ENCODE peak calls at places on chromosomes 11 and 22, in four cellular contexts. A, W, D and V are unnamed samples.

GRCh38 chr11:119148855-119149370 is at the start of gene ABCG4:
- DNase-seq in D (no peak), A (no peak), W (peak), V (no peak)

GRCh38 chr11:8032122-8032521 is 45.0 kb downstream of the EIF3F start:
- DNase-seq in D (no peak), W (peak), A (no peak), V (no peak)

GRCh38 chr11:48150213-48150612 is 66.4 kb upstream of the OR4B1 start:
- DNase-seq in D (no peak), A (no peak), W (no peak), V (no peak)

GRCh38 chr11:31817621-31818493 is 6.7 kb upstream of the PAX6 start:
- DNase-seq in W (peak), A (no peak), D (no peak), V (no peak)

GRCh38 chr22:27535452-27535851 is 266.1 kb downstream of the MN1 start:
- DNase-seq in D (no peak), W (no peak), A (no peak), V (no peak)

GRCh38 chr11:8023831-8024555 is 36.9 kb downstream of the EIF3F start:
- DNase-seq in W (no peak), D (no peak), A (no peak), V (peak)

GRCh38 chr11:134564472-134565200 is 152.6 kb upstream of the B3GAT1 start:
- DNase-seq in D (no peak), A (no peak), W (no peak), V (no peak)

GRCh38 chr11:73265853-73266643 is 6.1 kb upstream of the P2RY6 start:
- DNase-seq in W (no peak), A (no peak), D (no peak), V (no peak)

GRCh38 chr11:70247042-70247709 is 23.3 kb upstream of the PPFIA1 start:
- DNase-seq in A (no peak), D (no peak), W (no peak), V (no peak)

GRCh38 chr11:69894126-69895047 is 75.2 kb upstream of the FGF3 start:
- DNase-seq in W (no peak), A (no peak), D (no peak), V (no peak)

GRCh38 chr22:26995222-26995621 is 337.8 kb downstream of the MIAT start:
- DNase-seq in W (no peak), A (no peak), D (no peak), V (no peak)

GRCh38 chr11:105897161-105897560 is 124.9 kb downstream of the MSANTD4 start:
- DNase-seq in D (no peak), A (no peak), W (no peak), V (no peak)

GRCh38 chr11:120555433-120555773 is 43.9 kb downstream of the GRIK4 start:
- DNase-seq in W (peak), A (no peak), D (no peak), V (no peak)

GRCh38 chr11:66891849-66892660 is 35.2 kb downstream of the LRFN4 start:
- DNase-seq in A (peak), D (peak), W (no peak), V (no peak)

GRCh38 chr11:72072348-72072747 is 8.0 kb downstream of the NUMA1 start:
- DNase-seq in W (no peak), A (no peak), D (peak), V (no peak)

GRCh38 chr11:110308071-110308470 is 11.7 kb upstream of the RDX start:
- DNase-seq in D (no peak), W (no peak), A (no peak), V (no peak)

GRCh38 chr11:130246719-130247118 is 68.0 kb downstream of the ZBTB44 start:
- DNase-seq in D (no peak), W (no peak), A (no peak), V (no peak)

GRCh38 chr11:115928811-115929210 is 424.6 kb upstream of the CADM1 start:
- DNase-seq in A (no peak), D (no peak), W (no peak), V (no peak)
- TF ChIP-seq TCF12 in A (no peak), D (no peak), W (no peak), V (no peak)

DNA sequence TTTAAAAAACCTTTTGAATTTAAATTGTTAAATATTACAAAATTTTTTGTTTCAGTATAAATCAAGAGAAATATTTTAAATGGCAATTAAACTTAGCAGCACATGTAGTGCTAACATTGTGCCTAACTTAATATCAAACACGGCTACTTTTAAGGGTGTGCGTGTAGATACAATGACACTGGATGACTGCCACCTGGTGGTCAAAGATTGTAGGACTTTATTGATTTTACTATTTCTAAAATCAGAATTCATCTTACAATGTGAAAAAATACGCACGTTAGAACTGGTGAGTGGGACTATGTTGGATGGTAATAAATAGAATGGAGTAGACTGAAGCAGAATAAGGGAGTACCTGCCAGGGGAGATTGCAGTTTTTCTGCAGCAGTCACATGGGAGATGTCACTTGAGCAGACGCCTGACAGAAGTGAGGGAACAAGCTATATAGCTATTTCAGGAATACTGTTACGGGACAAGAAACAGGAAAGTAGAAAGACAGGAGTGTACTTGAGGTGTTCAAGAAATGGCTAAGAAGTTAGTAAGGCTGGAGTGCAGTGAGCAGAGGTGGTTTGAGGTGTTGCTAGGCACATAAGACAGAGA is 52.9 kb downstream of the UVRAG start:
- DNase-seq in D (peak), A (peak), W (peak), V (no peak)
- TF ChIP-seq TCF12 in D (no peak), A (no peak), W (no peak), V (no peak)

GRCh38 chr11:42972741-42973140 is 339.1 kb upstream of the API5 start:
- DNase-seq in W (no peak), D (no peak), A (no peak), V (no peak)
- TF ChIP-seq TCF12 in W (no peak), D (no peak), A (no peak), V (no peak)

GRCh38 chr11:5679811-5680210 is 5.1 kb downstream of the TRIM5 start:
- DNase-seq in D (no peak), W (no peak), A (no peak), V (no peak)
- TF ChIP-seq TCF12 in D (no peak), W (peak), A (no peak), V (no peak)

DNA sequence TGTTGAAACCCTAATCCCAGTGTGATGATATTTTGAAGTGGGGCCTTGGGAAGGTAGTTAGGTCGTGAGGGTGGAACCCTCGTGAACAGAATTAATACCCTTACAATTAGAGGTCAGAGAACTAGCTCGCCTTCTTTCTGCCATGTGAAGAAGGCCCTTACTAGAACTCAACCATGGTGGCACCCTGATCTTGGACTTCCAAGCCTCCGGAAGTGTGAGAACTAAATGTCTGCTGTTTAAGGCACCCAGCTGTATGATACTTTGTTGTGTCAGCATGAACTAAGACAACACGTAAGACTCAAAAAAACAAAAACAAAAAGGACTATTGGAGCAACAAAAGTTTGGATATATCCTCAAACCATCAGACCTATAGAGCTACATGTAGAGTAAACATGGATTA is 52.0 kb downstream of the TMEM123 start:
- DNase-seq in A (no peak), W (no peak), D (no peak), V (no peak)
- TF ChIP-seq TCF12 in A (no peak), W (no peak), D (no peak), V (no peak)

GRCh38 chr11:1445741-1446445 is 40.7 kb downstream of the MOB2 start:
- DNase-seq in W (no peak), D (no peak), A (no peak), V (no peak)
- TF ChIP-seq TCF12 in W (no peak), D (no peak), A (no peak), V (no peak)